ENCODE peak calls at places on chromosomes 5 and 9, in seven cellular contexts. M, A, Z, H, G, S and Q are unnamed samples.

GRCh38 chr9:114339130-114339908 is 9.7 kb downstream of the ORM2 start:
- DNase-seq in M (peak; percentile 37), S (peak; percentile 18), A (peak; percentile 37), G (no peak), H (peak; percentile 86), Z (peak; percentile 85), Q (peak; percentile 69)

GRCh38 chr9:16203735-16204573 is 651.1 kb downstream of the CCDC171 start:
- DNase-seq in M (no peak), G (peak; percentile 42), H (no peak), S (no peak), A (no peak), Z (no peak), Q (no peak)

GRCh38 chr9:75960561-75960960 is 70.1 kb downstream of the PCSK5 start:
- DNase-seq in H (no peak), Z (no peak), G (no peak), S (no peak), A (no peak), M (no peak), Q (no peak)

GRCh38 chr5:14339467-14339866 is 196.3 kb downstream of the TRIO start:
- DNase-seq in A (no peak), H (no peak), M (no peak), Z (no peak), G (no peak), S (no peak), Q (no peak)

GRCh38 chr5:37668524-37669047 is 171.3 kb downstream of the GDNF start:
- DNase-seq in Z (no peak), H (peak; percentile 66), A (no peak), M (peak; percentile 64), S (no peak), G (peak; percentile 100), Q (no peak)

GRCh38 chr5:72093231-72093630 is 14.0 kb upstream of the MAP1B start:
- DNase-seq in H (no peak), G (peak; percentile 55), A (no peak), Z (no peak), M (no peak), S (no peak), Q (no peak)

GRCh38 chr5:150139334-150139733 is 16.3 kb downstream of the PDGFRB start:
- DNase-seq in Z (no peak), H (no peak), M (no peak), S (no peak), A (no peak), G (peak; percentile 96), Q (no peak)

GRCh38 chr5:1840071-1840547 is 38.9 kb downstream of the NDUFS6 start:
- DNase-seq in A (no peak), S (no peak), M (no peak), G (no peak), Z (no peak), H (peak; percentile 68), Q (no peak)

GRCh38 chr5:144453753-144454152 is 283.1 kb downstream of the KCTD16 start:
- DNase-seq in S (no peak), A (no peak), H (no peak), Z (no peak), G (no peak), M (no peak), Q (no peak)

GRCh38 chr9:37383393-37383792 is 39.1 kb upstream of the GRHPR start:
- DNase-seq in M (no peak), A (no peak), G (no peak), S (no peak), Z (no peak), H (no peak), Q (no peak)

GRCh38 chr9:135134253-135135028 is 47.0 kb downstream of the OLFM1 start:
- DNase-seq in H (no peak), S (no peak), M (no peak), G (no peak), A (no peak), Z (no peak), Q (no peak)

GRCh38 chr9:133463864-133464615 is 4.3 kb downstream of the CACFD1 start:
- DNase-seq in Z (no peak), H (no peak), A (no peak), G (no peak), M (peak; percentile 82), S (no peak), Q (no peak)

GRCh38 chr5:169893586-169893985 is 86.7 kb downstream of the INSYN2B start:
- DNase-seq in M (no peak), H (no peak), S (no peak), G (peak; percentile 85), Z (no peak), A (no peak), Q (no peak)

GRCh38 chr5:39158127-39158593 is 61.2 kb downstream of the FYB1 start:
- DNase-seq in H (no peak), S (no peak), A (no peak), M (no peak), G (no peak), Z (no peak), Q (no peak)

GRCh38 chr5:40507095-40507494 is 172.6 kb upstream of the PTGER4 start:
- DNase-seq in G (no peak), H (no peak), S (no peak), A (peak; percentile 16), M (no peak), Z (no peak), Q (no peak)

GRCh38 chr9:135156525-135157510 is 69.3 kb downstream of the OLFM1 start:
- DNase-seq in A (no peak), G (peak; percentile 20), S (peak; percentile 50), H (no peak), Z (peak; percentile 89), M (peak; percentile 54), Q (no peak)

GRCh38 chr5:110996742-110997141 is 74.8 kb upstream of the TSLP start:
- DNase-seq in M (no peak), A (no peak), H (no peak), Z (no peak), S (no peak), G (no peak), Q (no peak)

GRCh38 chr9:33372900-33373299 is 29.5 kb downstream of the AQP7 start:
- DNase-seq in Z (no peak), A (no peak), M (peak; percentile 59), S (no peak), G (no peak), H (no peak), Q (no peak)

GRCh38 chr5:74543162-74543995 is 97.1 kb downstream of the ENC1 start:
- DNase-seq in S (no peak), A (no peak), H (no peak), G (peak; percentile 94), Z (no peak), M (peak; percentile 19), Q (no peak)

GRCh38 chr9:18568969-18569368 is 95.0 kb downstream of the ADAMTSL1 start:
- DNase-seq in Z (no peak), S (no peak), M (no peak), G (no peak), H (no peak), A (no peak), Q (no peak)

GRCh38 chr5:59246470-59247250 is 646.9 kb downstream of the PDE4D start:
- DNase-seq in Z (no peak), A (no peak), M (no peak), H (no peak), G (peak; percentile 67), S (no peak), Q (no peak)

GRCh38 chr9:12759767-12760166 is 15.1 kb upstream of the LURAP1L start:
- DNase-seq in H (no peak), G (peak; percentile 36), S (no peak), M (no peak), Z (no peak), A (no peak), Q (no peak)

GRCh38 chr5:154758501-154758900 is 3.3 kb downstream of the LARP1 start:
- DNase-seq in S (no peak), H (no peak), G (no peak), M (no peak), Z (no peak), A (no peak), Q (no peak)

GRCh38 chr5:173745123-173745522 is 128.7 kb upstream of the BOD1 start:
- DNase-seq in Z (no peak), G (no peak), S (peak; percentile 98), M (no peak), A (no peak), H (no peak), Q (peak; percentile 72)

GRCh38 chr9:112097712-112098688 is 77.1 kb downstream of the SUSD1 start:
- DNase-seq in G (peak; percentile 41), A (peak; percentile 83), Z (peak; percentile 81), H (no peak), M (peak; percentile 31), S (peak; percentile 75), Q (no peak)

GRCh38 chr5:122121782-122122465 is 7.4 kb upstream of the ZNF474 start:
- DNase-seq in S (no peak), M (peak; percentile 85), H (no peak), G (peak; percentile 84), Z (no peak), A (no peak), Q (no peak)

GRCh38 chr5:107736608-107737007 is 65.9 kb upstream of the EFNA5 start:
- DNase-seq in Z (no peak), G (peak; percentile 94), A (no peak), S (no peak), M (no peak), H (no peak), Q (no peak)

GRCh38 chr5:116361171-116361967 is 213.3 kb downstream of the SEMA6A start:
- DNase-seq in H (peak; percentile 81), S (no peak), M (peak; percentile 68), A (no peak), G (peak; percentile 8), Z (peak; percentile 87), Q (no peak)
- H3K4me3 ChIP-seq in H (no peak overlapping the region), S (no peak overlapping the region), M (peak overlapping the region; percentile 16), A (no peak overlapping the region), G (peak overlapping the region; percentile 46), Z (peak overlapping the region; percentile 60), Q (no peak overlapping the region)

DNA sequence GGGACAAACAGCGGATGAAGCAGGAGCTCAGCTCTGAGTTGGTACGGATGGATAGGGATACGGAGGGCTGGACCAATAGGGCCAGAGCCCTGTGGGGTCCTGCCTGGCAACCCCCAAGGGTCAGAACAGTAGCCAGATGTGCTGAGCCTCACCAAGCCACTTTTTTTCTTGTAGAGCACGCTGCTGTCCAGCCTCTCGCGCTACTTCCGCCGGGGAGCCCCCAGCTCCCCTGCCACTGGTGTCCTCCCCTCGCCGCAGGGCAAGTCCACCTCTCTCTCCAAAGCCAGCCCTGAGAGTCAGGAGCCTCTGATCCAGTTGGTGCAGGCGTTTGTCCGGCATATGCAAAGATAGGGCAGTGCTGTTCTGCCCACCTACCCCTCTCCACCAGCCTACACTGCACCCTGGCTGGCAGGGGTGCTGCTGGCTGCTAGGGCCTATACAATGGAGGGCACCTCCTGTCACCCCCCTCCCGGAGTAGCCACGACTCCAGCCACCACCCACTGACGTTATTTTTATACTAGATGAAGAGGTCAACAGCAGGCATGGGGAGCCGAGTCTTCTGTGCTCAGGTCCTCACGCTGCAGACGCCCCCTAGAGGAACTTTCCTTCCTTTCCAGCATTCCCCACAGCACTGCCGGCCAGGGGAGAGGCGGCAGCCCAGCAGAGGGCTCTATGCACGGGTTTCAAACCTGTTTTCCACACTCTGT is 21.6 kb downstream of the SH3GLB2 start:
- DNase-seq in Z (peak; percentile 74), H (peak; percentile 85), S (peak; percentile 65), G (peak; percentile 31), A (peak; percentile 57), M (peak; percentile 52), Q (no peak)
- H3K36me3 ChIP-seq in Z (peaks cover 50% of the 10 kb centered on the region), H (peaks cover 4% of the 10 kb centered on the region), S (peaks cover 8% of the 10 kb centered on the region), G (peaks cover 13% of the 10 kb centered on the region), A (peaks cover 52% of the 10 kb centered on the region), M (peaks cover 31% of the 10 kb centered on the region), Q (peaks cover 52% of the 10 kb centered on the region)

GRCh38 chr5:105961572-105961971 is 1709.2 kb downstream of the EFNA5 start:
- DNase-seq in H (no peak), G (no peak), A (no peak), Z (no peak), M (no peak), S (no peak), Q (no peak)
- H3K4me3 ChIP-seq in H (no peak overlapping the region), G (no peak overlapping the region), A (no peak overlapping the region), Z (no peak overlapping the region), M (no peak overlapping the region), S (no peak overlapping the region), Q (no peak overlapping the region)

GRCh38 chr5:644971-645370 is 32.8 kb downstream of the CEP72 start:
- DNase-seq in M (no peak), Z (no peak), S (no peak), G (no peak), H (peak; percentile 41), A (no peak), Q (no peak)
- H3K36me3 ChIP-seq in M (peaks cover 5% of the 10 kb centered on the region), Z (peaks cover 34% of the 10 kb centered on the region), S (peaks cover 11% of the 10 kb centered on the region), G (peaks cover 5% of the 10 kb centered on the region), H (no peaks in the 10 kb centered on the region), A (peaks cover 36% of the 10 kb centered on the region), Q (peaks cover 16% of the 10 kb centered on the region)